ENCODE peak calls at places on chromosomes 4 and X, in five cellular contexts. V, N, E, Z and K are unnamed samples.

GRCh38 chr4:112765317-112765989 is 128.5 kb downstream of the LARP7 start:
- DNase-seq in N (no peak), V (peak), Z (peak), E (peak), K (no peak)

GRCh38 chrX:119755981-119756533 is 2.3 kb upstream of the SOWAHD start:
- DNase-seq in V (no peak), E (no peak), N (no peak), Z (peak), K (no peak)

GRCh38 chrX:42755820-42756219 is 22.1 kb downstream of the PPP1R2C start:
- DNase-seq in V (no peak), E (peak), Z (no peak), N (peak), K (peak)

GRCh38 chr4:2276581-2277325 is 14.8 kb upstream of the MXD4 start:
- DNase-seq in E (no peak), V (no peak), Z (no peak), N (no peak), K (no peak)

GRCh38 chr4:107060388-107060787 is 24.3 kb upstream of the DKK2 start:
- DNase-seq in N (no peak), E (no peak), V (no peak), Z (no peak), K (no peak)

GRCh38 chrX:20412871-20413486 is 146.3 kb upstream of the RPS6KA3 start:
- DNase-seq in Z (peak), N (no peak), V (no peak), E (no peak), K (no peak)

GRCh38 chrX:101708180-101708579 is 48.5 kb upstream of the ARMCX2 start:
- DNase-seq in E (no peak), V (no peak), Z (no peak), N (no peak), K (no peak)

GRCh38 chr4:138611721-138612120 is 369.6 kb upstream of the SLC7A11 start:
- DNase-seq in E (no peak), V (no peak), Z (no peak), N (no peak), K (no peak)

GRCh38 chr4:83189631-83190136 is 75.2 kb upstream of the PLAC8 start:
- DNase-seq in Z (no peak), V (peak), E (no peak), N (peak), K (no peak)

GRCh38 chr4:3291411-3291968 is 1.3 kb upstream of the RGS12 start:
- DNase-seq in N (peak), V (no peak), E (no peak), Z (no peak), K (no peak)

GRCh38 chr4:7487998-7488671 is 53.4 kb upstream of the PSAPL1 start:
- DNase-seq in V (no peak), N (no peak), Z (no peak), E (no peak), K (no peak)

GRCh38 chr4:159422626-159423025 is 319.7 kb downstream of the RAPGEF2 start:
- DNase-seq in Z (no peak), E (no peak), N (no peak), V (no peak), K (no peak)

GRCh38 chrX:19990225-19990518 is 689 bp downstream of the BCLAF3 start:
- DNase-seq in E (peak), Z (no peak), V (peak), N (no peak), K (no peak)

GRCh38 chr4:93897559-93897958 is 69.0 kb downstream of the ATOH1 start:
- DNase-seq in Z (peak), E (no peak), V (peak), N (peak), K (no peak)

GRCh38 chrX:135974279-135974856 is 580 bp upstream of the MMGT1 start:
- DNase-seq in N (no peak), E (no peak), Z (peak), V (peak), K (peak)

GRCh38 chr4:60042941-60043340 is 1157.2 kb upstream of the ADGRL3 start:
- DNase-seq in E (no peak), N (no peak), Z (no peak), V (no peak), K (no peak)

GRCh38 chrX:102651968-102652744 is 873 bp downstream of the GPRASP1 start:
- DNase-seq in E (peak), N (no peak), V (peak), Z (no peak), K (no peak)

GRCh38 chr4:110096406-110096805 is 102.0 kb downstream of the ELOVL6 start:
- DNase-seq in Z (no peak), E (no peak), N (no peak), V (no peak), K (no peak)

GRCh38 chr4:80361329-80361900 is 25.9 kb downstream of the CFAP299 start:
- DNase-seq in N (peak), Z (peak), V (peak), E (peak), K (no peak)

GRCh38 chrX:68762649-68763268 is 66.1 kb upstream of the EFNB1 start:
- DNase-seq in E (no peak), Z (no peak), N (no peak), V (no peak), K (no peak)

GRCh38 chr4:13588954-13589353 is 38.6 kb downstream of the BOD1L1 start:
- DNase-seq in E (no peak), V (no peak), Z (no peak), N (no peak), K (no peak)

GRCh38 chr4:60194214-60194613 is 1005.9 kb upstream of the ADGRL3 start:
- DNase-seq in V (no peak), Z (no peak), N (no peak), E (no peak), K (no peak)